ENCODE peak calls at places on chromosomes 6 and 20, in four cellular contexts. One of them, this sample, is unnamed.

GRCh38 chr20:62641749-62642665 is at the start of gene SLCO4A1:
- DNase-seq in stimulated activated CD8-positive, alpha-beta memory T cell treated with anti-CD3 and anti-CD28 coated beads, Interleukin-7, amount 100 ng/mL, for 1 hour: peak
- DNase-seq in left cardiac atrium: peak
- DNase-seq in NCI-H226: peak
- DNase-seq in this sample: peak

GRCh38 chr6:25732468-25733198 is 21.9 kb upstream of the SLC17A4 start:
- DNase-seq in stimulated activated CD8-positive, alpha-beta memory T cell treated with anti-CD3 and anti-CD28 coated beads, Interleukin-7, amount 100 ng/mL, for 1 hour: no peak
- DNase-seq in NCI-H226: no peak
- DNase-seq in left cardiac atrium: no peak
- DNase-seq in this sample: no peak

GRCh38 chr6:2193931-2194330 is 51.5 kb downstream of the GMDS start:
- DNase-seq in stimulated activated CD8-positive, alpha-beta memory T cell treated with anti-CD3 and anti-CD28 coated beads, Interleukin-7, amount 100 ng/mL, for 1 hour: no peak
- DNase-seq in NCI-H226: no peak
- DNase-seq in left cardiac atrium: no peak
- DNase-seq in this sample: no peak

GRCh38 chr6:143236151-143236788 is 175.6 kb downstream of the AIG1 start:
- DNase-seq in stimulated activated CD8-positive, alpha-beta memory T cell treated with anti-CD3 and anti-CD28 coated beads, Interleukin-7, amount 100 ng/mL, for 1 hour: no peak
- DNase-seq in NCI-H226: no peak
- DNase-seq in left cardiac atrium: no peak
- DNase-seq in this sample: no peak

GRCh38 chr6:149443411-149444181 is 41.2 kb downstream of the ZC3H12D start:
- DNase-seq in left cardiac atrium: no peak
- DNase-seq in NCI-H226: peak
- DNase-seq in stimulated activated CD8-positive, alpha-beta memory T cell treated with anti-CD3 and anti-CD28 coated beads, Interleukin-7, amount 100 ng/mL, for 1 hour: no peak
- DNase-seq in this sample: no peak

GRCh38 chr20:35944189-35944588 is 10.1 kb downstream of the SCAND1 start:
- DNase-seq in NCI-H226: no peak
- DNase-seq in left cardiac atrium: no peak
- DNase-seq in stimulated activated CD8-positive, alpha-beta memory T cell treated with anti-CD3 and anti-CD28 coated beads, Interleukin-7, amount 100 ng/mL, for 1 hour: no peak
- DNase-seq in this sample: no peak

GRCh38 chr6:11536795-11537194 is 754 bp upstream of the TMEM170B start:
- DNase-seq in stimulated activated CD8-positive, alpha-beta memory T cell treated with anti-CD3 and anti-CD28 coated beads, Interleukin-7, amount 100 ng/mL, for 1 hour: no peak
- DNase-seq in NCI-H226: no peak
- DNase-seq in left cardiac atrium: no peak
- DNase-seq in this sample: peak

GRCh38 chr20:4961746-4962145 is 39.6 kb downstream of the SLC23A2 start:
- DNase-seq in stimulated activated CD8-positive, alpha-beta memory T cell treated with anti-CD3 and anti-CD28 coated beads, Interleukin-7, amount 100 ng/mL, for 1 hour: no peak
- DNase-seq in left cardiac atrium: peak
- DNase-seq in NCI-H226: peak
- DNase-seq in this sample: no peak

GRCh38 chr6:69138173-69138572 is 503.1 kb downstream of the ADGRB3 start:
- DNase-seq in stimulated activated CD8-positive, alpha-beta memory T cell treated with anti-CD3 and anti-CD28 coated beads, Interleukin-7, amount 100 ng/mL, for 1 hour: no peak
- DNase-seq in left cardiac atrium: no peak
- DNase-seq in NCI-H226: no peak
- DNase-seq in this sample: no peak

GRCh38 chr6:166511316-166511715 is 75.2 kb downstream of the RAMACL start:
- DNase-seq in NCI-H226: no peak
- DNase-seq in left cardiac atrium: no peak
- DNase-seq in stimulated activated CD8-positive, alpha-beta memory T cell treated with anti-CD3 and anti-CD28 coated beads, Interleukin-7, amount 100 ng/mL, for 1 hour: no peak
- DNase-seq in this sample: no peak

GRCh38 chr6:16787128-16787685 is 25.9 kb upstream of the ATXN1 start:
- DNase-seq in NCI-H226: no peak
- DNase-seq in stimulated activated CD8-positive, alpha-beta memory T cell treated with anti-CD3 and anti-CD28 coated beads, Interleukin-7, amount 100 ng/mL, for 1 hour: no peak
- DNase-seq in left cardiac atrium: no peak
- DNase-seq in this sample: peak

GRCh38 chr6:89952696-89953095 is 58.4 kb downstream of the GJA10 start:
- DNase-seq in NCI-H226: peak
- DNase-seq in left cardiac atrium: no peak
- DNase-seq in stimulated activated CD8-positive, alpha-beta memory T cell treated with anti-CD3 and anti-CD28 coated beads, Interleukin-7, amount 100 ng/mL, for 1 hour: peak
- DNase-seq in this sample: no peak

GRCh38 chr6:83707829-83708545 is 914 bp downstream of the SNAP91 start:
- DNase-seq in NCI-H226: no peak
- DNase-seq in stimulated activated CD8-positive, alpha-beta memory T cell treated with anti-CD3 and anti-CD28 coated beads, Interleukin-7, amount 100 ng/mL, for 1 hour: no peak
- DNase-seq in left cardiac atrium: no peak
- DNase-seq in this sample: no peak

GRCh38 chr6:168574699-168575195 is 133.8 kb downstream of the SMOC2 start:
- DNase-seq in NCI-H226: peak
- DNase-seq in stimulated activated CD8-positive, alpha-beta memory T cell treated with anti-CD3 and anti-CD28 coated beads, Interleukin-7, amount 100 ng/mL, for 1 hour: no peak
- DNase-seq in left cardiac atrium: peak
- DNase-seq in this sample: peak

GRCh38 chr20:17614812-17615644 is 45.2 kb downstream of the DSTN start:
- DNase-seq in stimulated activated CD8-positive, alpha-beta memory T cell treated with anti-CD3 and anti-CD28 coated beads, Interleukin-7, amount 100 ng/mL, for 1 hour: no peak
- DNase-seq in NCI-H226: no peak
- DNase-seq in left cardiac atrium: peak
- DNase-seq in this sample: no peak

GRCh38 chr6:68778356-68779020 is 143.4 kb downstream of the ADGRB3 start:
- DNase-seq in left cardiac atrium: no peak
- DNase-seq in stimulated activated CD8-positive, alpha-beta memory T cell treated with anti-CD3 and anti-CD28 coated beads, Interleukin-7, amount 100 ng/mL, for 1 hour: no peak
- DNase-seq in NCI-H226: no peak
- DNase-seq in this sample: peak

GRCh38 chr6:53441035-53441493 is 92.3 kb upstream of the ELOVL5 start:
- DNase-seq in NCI-H226: no peak
- DNase-seq in left cardiac atrium: no peak
- DNase-seq in stimulated activated CD8-positive, alpha-beta memory T cell treated with anti-CD3 and anti-CD28 coated beads, Interleukin-7, amount 100 ng/mL, for 1 hour: no peak
- DNase-seq in this sample: no peak

GRCh38 chr6:17022604-17023003 is 79.2 kb upstream of the STMND1 start:
- DNase-seq in stimulated activated CD8-positive, alpha-beta memory T cell treated with anti-CD3 and anti-CD28 coated beads, Interleukin-7, amount 100 ng/mL, for 1 hour: no peak
- DNase-seq in left cardiac atrium: no peak
- DNase-seq in NCI-H226: no peak
- DNase-seq in this sample: no peak

GRCh38 chr6:63724721-63725120 is 89.1 kb downstream of the PHF3 start:
- DNase-seq in left cardiac atrium: no peak
- DNase-seq in stimulated activated CD8-positive, alpha-beta memory T cell treated with anti-CD3 and anti-CD28 coated beads, Interleukin-7, amount 100 ng/mL, for 1 hour: no peak
- DNase-seq in NCI-H226: no peak
- DNase-seq in this sample: no peak

GRCh38 chr6:37168809-37169457 is 1.0 kb upstream of the PIM1 start:
- DNase-seq in left cardiac atrium: no peak
- DNase-seq in NCI-H226: no peak
- DNase-seq in stimulated activated CD8-positive, alpha-beta memory T cell treated with anti-CD3 and anti-CD28 coated beads, Interleukin-7, amount 100 ng/mL, for 1 hour: no peak
- DNase-seq in this sample: no peak

GRCh38 chr6:156832166-156832743 is 55.1 kb downstream of the ARID1B start:
- DNase-seq in NCI-H226: no peak
- DNase-seq in left cardiac atrium: no peak
- DNase-seq in stimulated activated CD8-positive, alpha-beta memory T cell treated with anti-CD3 and anti-CD28 coated beads, Interleukin-7, amount 100 ng/mL, for 1 hour: no peak
- DNase-seq in this sample: peak

GRCh38 chr20:45611054-45611453 is 18.5 kb upstream of the WFDC10A start:
- DNase-seq in NCI-H226: peak
- DNase-seq in stimulated activated CD8-positive, alpha-beta memory T cell treated with anti-CD3 and anti-CD28 coated beads, Interleukin-7, amount 100 ng/mL, for 1 hour: no peak
- DNase-seq in left cardiac atrium: no peak
- DNase-seq in this sample: peak

GRCh38 chr20:53728359-53728758 is 134.7 kb upstream of the ZNF217 start:
- DNase-seq in NCI-H226: no peak
- DNase-seq in left cardiac atrium: no peak
- DNase-seq in stimulated activated CD8-positive, alpha-beta memory T cell treated with anti-CD3 and anti-CD28 coated beads, Interleukin-7, amount 100 ng/mL, for 1 hour: no peak
- DNase-seq in this sample: no peak

GRCh38 chr6:90502866-90503407 is 83.9 kb downstream of the MAP3K7 start:
- DNase-seq in stimulated activated CD8-positive, alpha-beta memory T cell treated with anti-CD3 and anti-CD28 coated beads, Interleukin-7, amount 100 ng/mL, for 1 hour: no peak
- DNase-seq in left cardiac atrium: no peak
- DNase-seq in NCI-H226: no peak
- DNase-seq in this sample: peak

GRCh38 chr20:47768016-47768953 is 17.0 kb downstream of the SULF2 start:
- DNase-seq in NCI-H226: peak
- DNase-seq in left cardiac atrium: peak
- DNase-seq in stimulated activated CD8-positive, alpha-beta memory T cell treated with anti-CD3 and anti-CD28 coated beads, Interleukin-7, amount 100 ng/mL, for 1 hour: no peak
- DNase-seq in this sample: no peak

GRCh38 chr6:107706516-107706915 is 117.6 kb downstream of the SCML4 start:
- DNase-seq in NCI-H226: no peak
- DNase-seq in left cardiac atrium: no peak
- DNase-seq in stimulated activated CD8-positive, alpha-beta memory T cell treated with anti-CD3 and anti-CD28 coated beads, Interleukin-7, amount 100 ng/mL, for 1 hour: no peak
- DNase-seq in this sample: no peak

GRCh38 chr6:3820563-3820962 is 28.6 kb upstream of the FAM50B start:
- DNase-seq in NCI-H226: no peak
- DNase-seq in left cardiac atrium: no peak
- DNase-seq in stimulated activated CD8-positive, alpha-beta memory T cell treated with anti-CD3 and anti-CD28 coated beads, Interleukin-7, amount 100 ng/mL, for 1 hour: no peak
- DNase-seq in this sample: no peak

GRCh38 chr20:57267158-57267821 is 849 bp upstream of the BMP7 start:
- DNase-seq in left cardiac atrium: no peak
- DNase-seq in stimulated activated CD8-positive, alpha-beta memory T cell treated with anti-CD3 and anti-CD28 coated beads, Interleukin-7, amount 100 ng/mL, for 1 hour: no peak
- DNase-seq in NCI-H226: no peak
- DNase-seq in this sample: no peak

GRCh38 chr6:2877960-2878359 is 25.1 kb downstream of the SERPINB9 start:
- DNase-seq in NCI-H226: no peak
- DNase-seq in left cardiac atrium: no peak
- DNase-seq in stimulated activated CD8-positive, alpha-beta memory T cell treated with anti-CD3 and anti-CD28 coated beads, Interleukin-7, amount 100 ng/mL, for 1 hour: no peak
- DNase-seq in this sample: no peak

GRCh38 chr6:154410619-154411044 is 54.0 kb upstream of the IPCEF1 start:
- DNase-seq in left cardiac atrium: peak
- DNase-seq in stimulated activated CD8-positive, alpha-beta memory T cell treated with anti-CD3 and anti-CD28 coated beads, Interleukin-7, amount 100 ng/mL, for 1 hour: no peak
- DNase-seq in NCI-H226: peak
- DNase-seq in this sample: peak

GRCh38 chr6:19836799-19837510 is at the start of gene ID4:
- DNase-seq in left cardiac atrium: peak
- DNase-seq in stimulated activated CD8-positive, alpha-beta memory T cell treated with anti-CD3 and anti-CD28 coated beads, Interleukin-7, amount 100 ng/mL, for 1 hour: no peak
- DNase-seq in NCI-H226: peak
- DNase-seq in this sample: peak

GRCh38 chr20:64005394-64005793 is 24.5 kb downstream of the PRPF6 start:
- DNase-seq in left cardiac atrium: no peak
- DNase-seq in stimulated activated CD8-positive, alpha-beta memory T cell treated with anti-CD3 and anti-CD28 coated beads, Interleukin-7, amount 100 ng/mL, for 1 hour: no peak
- DNase-seq in NCI-H226: no peak
- DNase-seq in this sample: no peak

GRCh38 chr6:33160728-33161323 is 31.4 kb downstream of the COL11A2 start:
- DNase-seq in left cardiac atrium: peak
- DNase-seq in NCI-H226: peak
- DNase-seq in stimulated activated CD8-positive, alpha-beta memory T cell treated with anti-CD3 and anti-CD28 coated beads, Interleukin-7, amount 100 ng/mL, for 1 hour: no peak
- DNase-seq in this sample: peak

GRCh38 chr20:63519765-63520593 is 586 bp upstream of the PPDPF start:
- DNase-seq in stimulated activated CD8-positive, alpha-beta memory T cell treated with anti-CD3 and anti-CD28 coated beads, Interleukin-7, amount 100 ng/mL, for 1 hour: peak
- DNase-seq in NCI-H226: peak
- DNase-seq in left cardiac atrium: peak
- DNase-seq in this sample: peak

GRCh38 chr20:34907616-34908469 is 31.4 kb downstream of the ACSS2 start:
- DNase-seq in left cardiac atrium: peak
- DNase-seq in NCI-H226: peak
- DNase-seq in stimulated activated CD8-positive, alpha-beta memory T cell treated with anti-CD3 and anti-CD28 coated beads, Interleukin-7, amount 100 ng/mL, for 1 hour: no peak
- DNase-seq in this sample: peak

GRCh38 chr6:3848925-3849605 is at the start of gene FAM50B:
- DNase-seq in NCI-H226: peak
- DNase-seq in stimulated activated CD8-positive, alpha-beta memory T cell treated with anti-CD3 and anti-CD28 coated beads, Interleukin-7, amount 100 ng/mL, for 1 hour: peak
- DNase-seq in left cardiac atrium: peak
- DNase-seq in this sample: peak

GRCh38 chr20:21234324-21234723 is 68.8 kb upstream of the XRN2 start:
- DNase-seq in left cardiac atrium: no peak
- DNase-seq in NCI-H226: no peak
- DNase-seq in stimulated activated CD8-positive, alpha-beta memory T cell treated with anti-CD3 and anti-CD28 coated beads, Interleukin-7, amount 100 ng/mL, for 1 hour: no peak
- DNase-seq in this sample: no peak

GRCh38 chr6:88365656-88366055 is 199.5 kb upstream of the CNR1 start:
- DNase-seq in left cardiac atrium: no peak
- DNase-seq in stimulated activated CD8-positive, alpha-beta memory T cell treated with anti-CD3 and anti-CD28 coated beads, Interleukin-7, amount 100 ng/mL, for 1 hour: no peak
- DNase-seq in NCI-H226: no peak
- DNase-seq in this sample: no peak

This sample was measured in A673.